ENCODE peak calls at places on chromosomes 4 and X, in eight cellular contexts. M is stimulated activated CD4-positive, alpha-beta T cell treated with anti-CD3 and anti-CD28 coated beads, Interleukin-12 subunit alpha, Interleukin-12 subunit beta, amount 100 ng/mL, for 24 hours; C is T47D; K is GM10248; A is stimulated activated CD8-positive, alpha-beta memory T cell treated with anti-CD3 and anti-CD28 coated beads, Interleukin-15, amount 100 ng/mL, for 48 hours; R is GM04503; D is epithelial cell of prostate; E is spleen. Q is an unnamed sample.
A peak's percentile ranks its signal among the peaks of the same experiment; 100 is the strongest.

GRCh38 chr4:144171697-144172096 is 31.2 kb upstream of the GYPA start:
- DNase-seq in M (no peak), D (no peak), C (no peak), R (no peak), K (no peak), E (no peak), A (no peak), Q (no peak)

GRCh38 chrX:107715331-107716044 is 60.1 kb downstream of the TSC22D3 start:
- DNase-seq in K (no peak), M (no peak), D (no peak), R (no peak), A (no peak), C (no peak), E (peak; percentile 78), Q (no peak)

GRCh38 chr4:17168571-17168970 is 270.1 kb upstream of the LDB2 start:
- DNase-seq in E (no peak), C (no peak), K (no peak), D (no peak), M (no peak), A (no peak), R (no peak), Q (no peak)

GRCh38 chr4:99712530-99712929 is 54.9 kb upstream of the C4orf54 start:
- DNase-seq in C (no peak), A (no peak), K (no peak), R (no peak), M (no peak), E (no peak), D (no peak), Q (no peak)

GRCh38 chr4:112515278-112516075 is 503 bp downstream of the NEUROG2 start:
- DNase-seq in D (no peak), R (no peak), E (no peak), A (no peak), C (no peak), M (no peak), K (peak; percentile 69), Q (no peak)

GRCh38 chrX:69312141-69312670 is 147.0 kb upstream of the PJA1 start:
- DNase-seq in D (no peak), R (no peak), E (peak; percentile 43), A (no peak), C (no peak), K (no peak), M (no peak), Q (no peak)

GRCh38 chrX:24899391-24899790 is 116.4 kb downstream of the ARX start:
- DNase-seq in E (no peak), M (no peak), R (no peak), K (no peak), D (no peak), A (no peak), C (no peak), Q (no peak)

GRCh38 chrX:153598541-153599191 is at the start of gene CCNQ:
- DNase-seq in A (no peak), D (no peak), R (no peak), K (no peak), M (no peak), C (no peak), E (peak; percentile 87), Q (no peak)

GRCh38 chr4:110629780-110630500 is 7.1 kb upstream of the PITX2 start:
- DNase-seq in A (no peak), E (no peak), K (no peak), D (no peak), C (no peak), M (no peak), R (no peak), Q (no peak)

GRCh38 chr4:155245105-155245504 is 36.7 kb downstream of the NPY2R start:
- DNase-seq in C (no peak), R (no peak), M (no peak), K (no peak), D (no peak), E (no peak), A (no peak), Q (no peak)

GRCh38 chr4:20954541-20954940 is 254.3 kb downstream of the PACRGL start:
- DNase-seq in K (no peak), C (no peak), D (no peak), R (no peak), A (no peak), E (no peak), M (no peak), Q (no peak)

GRCh38 chr4:16026155-16026761 is 57.6 kb downstream of the PROM1 start:
- DNase-seq in D (no peak), M (no peak), A (no peak), R (no peak), C (no peak), E (no peak), K (peak; percentile 52), Q (no peak)

GRCh38 chr4:186693159-186693815 is 30.4 kb downstream of the FAT1 start:
- DNase-seq in C (no peak), A (no peak), E (no peak), R (peak; percentile 76), D (no peak), M (no peak), K (no peak), Q (no peak)

GRCh38 chrX:154375156-154375504 is 696 bp upstream of the FLNA start:
- DNase-seq in D (no peak), E (no peak), A (no peak), K (no peak), C (no peak), R (no peak), M (no peak), Q (no peak)

Q was measured in activated naive CD8-positive, alpha-beta T cell treated with anti-CD3 and anti-CD28 coated beads, Interleukin-2, amount 50 U/mL, for 16 hours.